ENCODE peak calls at places on chromosomes 6 and 20, in ten cellular contexts. Z is A673; B is cardiac muscle cell; L is SJCRH30; X is effector memory CD4-positive, alpha-beta T cell; C is GM12878; J is pancreas; M is colonic mucosa; T is transverse colon; N is lower lobe of right lung. Q is an unnamed sample.

GRCh38 chr20:47708953-47709833 is 76.1 kb downstream of the SULF2 start:
- DNase-seq in N (no peak), T (no peak), J (no peak), L (no peak), X (no peak), Z (no peak), C (no peak), B (no peak), M (no peak), Q (no peak)

GRCh38 chr6:34491091-34491430 is 25.2 kb downstream of the PACSIN1 start:
- DNase-seq in C (no peak), M (no peak), Z (peak; percentile 70), T (no peak), B (no peak), X (no peak), J (no peak), L (peak; percentile 43), N (no peak), Q (no peak)

GRCh38 chr6:163635731-163636344 is 221.3 kb downstream of the QKI start:
- DNase-seq in B (no peak), M (no peak), T (no peak), N (no peak), J (no peak), C (no peak), L (no peak), Z (no peak), X (no peak), Q (no peak)

GRCh38 chr20:57612436-57612835 is 7.8 kb downstream of the ZBP1 start:
- DNase-seq in C (no peak), B (no peak), T (no peak), N (no peak), Z (no peak), L (no peak), X (no peak), J (no peak), M (peak; percentile 14), Q (no peak)

GRCh38 chr6:39189915-39190544 is 39.2 kb downstream of the KCNK5 start:
- DNase-seq in C (no peak), N (peak; percentile 70), X (no peak), T (peak; percentile 72), J (no peak), L (peak; percentile 41), M (peak; percentile 71), B (peak; percentile 73), Z (peak; percentile 33), Q (no peak)

GRCh38 chr6:53805725-53806124 is 10.9 kb downstream of the LRRC1 start:
- DNase-seq in L (no peak), X (no peak), J (no peak), C (no peak), Z (peak; percentile 74), N (no peak), T (no peak), B (no peak), M (no peak), Q (no peak)

GRCh38 chr6:21586760-21587181 is 6.8 kb upstream of the SOX4 start:
- DNase-seq in X (no peak), T (no peak), L (no peak), M (peak; percentile 77), N (peak; percentile 59), Z (no peak), C (no peak), B (no peak), J (no peak), Q (no peak)

GRCh38 chr6:6600865-6601264 is 12.3 kb downstream of the LY86 start:
- DNase-seq in B (no peak), M (no peak), T (no peak), Z (no peak), L (no peak), J (no peak), C (no peak), N (no peak), X (no peak), Q (no peak)

GRCh38 chr6:599946-600448 is 56.9 kb downstream of the HUS1B start:
- DNase-seq in X (no peak), L (peak; percentile 30), B (no peak), J (no peak), C (no peak), T (no peak), Z (no peak), N (no peak), M (no peak), Q (no peak)

DNA sequence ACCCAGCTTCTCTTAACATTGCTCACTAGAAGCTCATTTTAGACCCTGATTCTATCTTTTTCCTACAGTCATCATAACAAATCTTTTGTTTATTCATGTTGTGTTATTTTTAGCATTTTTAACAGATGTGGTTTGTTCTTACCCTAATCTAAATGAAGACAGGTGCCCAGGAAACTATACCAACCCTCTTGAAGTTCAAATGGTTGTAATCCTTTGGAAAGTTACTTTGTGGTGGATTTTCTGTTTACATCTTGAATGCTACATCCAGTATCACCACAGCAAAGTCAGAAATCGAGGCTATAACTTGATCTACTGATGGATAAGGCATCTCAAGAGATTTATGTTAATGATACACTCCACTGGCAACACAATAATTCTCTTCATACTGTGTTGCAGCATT is 26.2 kb downstream of the SMAP1 start:
- DNase-seq in B (no peak), Z (no peak), X (no peak), T (no peak), J (no peak), N (no peak), C (no peak), M (no peak), L (no peak), Q (no peak)
- H3K27me3 ChIP-seq in B (no peaks in the 10 kb centered on the region), Z (no peaks in the 10 kb centered on the region), X (no peaks in the 10 kb centered on the region), T (no peaks in the 10 kb centered on the region), J (no peaks in the 10 kb centered on the region), N (no peaks in the 10 kb centered on the region), C (no peaks in the 10 kb centered on the region), M (no peaks in the 10 kb centered on the region), L (no peaks in the 10 kb centered on the region), Q (no peaks in the 10 kb centered on the region)

GRCh38 chr6:71103150-71103549 is 146.3 kb upstream of the B3GAT2 start:
- DNase-seq in N (no peak), Z (no peak), L (no peak), M (no peak), X (no peak), T (no peak), B (no peak), C (no peak), J (no peak), Q (no peak)

GRCh38 chr6:71107935-71108420 is 151.1 kb upstream of the B3GAT2 start:
- DNase-seq in Z (peak; percentile 29), M (no peak), J (no peak), N (no peak), L (peak; percentile 77), X (no peak), T (no peak), B (peak; percentile 59), C (no peak), Q (no peak)
- H3K4me3 ChIP-seq in Z (no peak overlapping the region), M (no peak overlapping the region), J (peak overlapping the region; percentile 3), N (peak overlapping the region; percentile 20), L (no peak overlapping the region), X (no peak overlapping the region), T (no peak overlapping the region), B (no peak overlapping the region), C (no peak overlapping the region), Q (no peak overlapping the region)

GRCh38 chr20:46265539-46265938 is 42.8 kb downstream of the CDH22 start:
- DNase-seq in B (no peak), C (no peak), N (no peak), M (no peak), L (no peak), X (no peak), J (no peak), T (no peak), Z (no peak), Q (no peak)
- H3K27me3 ChIP-seq in B (no peaks in the 10 kb centered on the region), C (peaks cover 4% of the 10 kb centered on the region), N (peaks cover 46% of the 10 kb centered on the region), M (no peaks in the 10 kb centered on the region), L (peaks cover 18% of the 10 kb centered on the region), X (no peaks in the 10 kb centered on the region), J (no peaks in the 10 kb centered on the region), T (peaks cover 55% of the 10 kb centered on the region), Z (no peaks in the 10 kb centered on the region), Q (no peaks in the 10 kb centered on the region)

GRCh38 chr6:77368660-77369313 is 94.5 kb downstream of the HTR1B start:
- DNase-seq in J (peak; percentile 48), X (no peak), Z (no peak), T (peak; percentile 13), L (no peak), N (peak; percentile 72), C (no peak), B (peak; percentile 40), M (peak; percentile 61), Q (no peak)
- H3K4me3 ChIP-seq in J (peak overlapping the region; percentile 43), X (no peak overlapping the region), Z (no peak overlapping the region), T (peak overlapping the region; percentile 29), L (no peak overlapping the region), N (peak overlapping the region; percentile 58), C (no peak overlapping the region), B (peak overlapping the region; percentile 63), M (peak overlapping the region; percentile 24), Q (no peak overlapping the region)

GRCh38 chr6:137403855-137404254 is 90.3 kb downstream of the OLIG3 start:
- DNase-seq in L (no peak), M (no peak), T (no peak), J (no peak), Z (no peak), N (no peak), C (no peak), X (no peak), B (no peak), Q (no peak)

GRCh38 chr6:137403443-137403842 is 90.8 kb downstream of the OLIG3 start:
- DNase-seq in B (no peak), X (no peak), L (no peak), Z (no peak), N (no peak), C (no peak), J (no peak), T (no peak), M (no peak), Q (no peak)

GRCh38 chr6:137405806-137406205 is 88.4 kb downstream of the OLIG3 start:
- DNase-seq in B (no peak), T (no peak), C (no peak), Z (no peak), M (no peak), L (no peak), J (no peak), X (no peak), N (no peak), Q (no peak)

GRCh38 chr6:137409378-137409777 is 84.8 kb downstream of the OLIG3 start:
- DNase-seq in L (no peak), M (no peak), J (no peak), X (no peak), N (no peak), Z (no peak), B (no peak), C (no peak), T (no peak), Q (no peak)

DNA sequence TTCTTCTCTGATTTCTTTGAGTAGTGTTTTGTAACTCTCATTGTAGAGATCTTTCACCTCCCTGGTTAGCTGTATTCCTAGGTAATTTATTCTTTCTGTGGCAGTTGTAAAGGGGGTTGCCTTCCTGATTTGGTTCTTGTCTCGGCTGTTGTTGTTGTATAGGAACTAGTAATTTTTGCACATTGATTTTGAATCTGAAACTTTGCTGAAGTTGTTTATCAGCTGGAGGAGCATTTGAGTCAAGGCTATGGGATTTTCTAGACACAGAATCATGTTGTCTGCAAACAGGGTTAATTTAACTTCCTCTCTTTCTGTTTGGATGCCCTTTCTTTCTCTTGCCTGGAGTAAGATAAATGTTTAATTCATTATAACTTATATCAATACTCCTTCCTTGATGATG is 86.4 kb downstream of the OLIG3 start:
- DNase-seq in L (no peak), T (no peak), X (no peak), C (no peak), B (no peak), Z (no peak), N (no peak), M (no peak), J (no peak), Q (no peak)
- H3K27me3 ChIP-seq in L (no peaks in the 10 kb centered on the region), T (peaks cover 4% of the 10 kb centered on the region), X (no peaks in the 10 kb centered on the region), C (no peaks in the 10 kb centered on the region), B (no peaks in the 10 kb centered on the region), Z (no peaks in the 10 kb centered on the region), N (no peaks in the 10 kb centered on the region), M (no peaks in the 10 kb centered on the region), J (no peaks in the 10 kb centered on the region), Q (no peaks in the 10 kb centered on the region)